ENCODE peak calls at places on chromosomes 13 and 19, in seven cellular contexts. One of them, this sample, is unnamed.
A peak's percentile ranks its signal among the peaks of the same experiment; 100 is the strongest.

GRCh38 chr13:66171821-66172220 is 1058.3 kb downstream of the PCDH9 start:
- DNase-seq in OCI-LY7: no peak
- DNase-seq in BE2C: no peak
- DNase-seq in thoracic aorta: no peak
- DNase-seq in GM10248: no peak
- DNase-seq in left ventricle myocardium inferior: no peak
- DNase-seq in cardiac muscle cell: no peak
- DNase-seq in this sample: no peak

GRCh38 chr13:31119966-31120733 is 41.6 kb downstream of the HSPH1 start:
- DNase-seq in OCI-LY7: no peak
- DNase-seq in BE2C: no peak
- DNase-seq in thoracic aorta: no peak
- DNase-seq in GM10248: no peak
- DNase-seq in left ventricle myocardium inferior: no peak
- DNase-seq in cardiac muscle cell: no peak
- DNase-seq in this sample: no peak

GRCh38 chr19:4018775-4019504 is 11.4 kb downstream of the PIAS4 start:
- DNase-seq in OCI-LY7: no peak
- DNase-seq in BE2C: no peak
- DNase-seq in thoracic aorta: no peak
- DNase-seq in GM10248: no peak
- DNase-seq in left ventricle myocardium inferior: no peak
- DNase-seq in cardiac muscle cell: no peak
- DNase-seq in this sample: no peak

GRCh38 chr19:33510728-33511255 is 10.8 kb downstream of the PEPD start:
- DNase-seq in OCI-LY7: no peak
- DNase-seq in BE2C: no peak
- DNase-seq in thoracic aorta: no peak
- DNase-seq in GM10248: no peak
- DNase-seq in left ventricle myocardium inferior: no peak
- DNase-seq in cardiac muscle cell: no peak
- DNase-seq in this sample: no peak

GRCh38 chr19:16946951-16947940 is 58.4 kb downstream of the F2RL3 start:
- DNase-seq in OCI-LY7: no peak
- DNase-seq in BE2C: no peak
- DNase-seq in thoracic aorta: no peak
- DNase-seq in GM10248: peak; percentile 9
- DNase-seq in left ventricle myocardium inferior: no peak
- DNase-seq in cardiac muscle cell: no peak
- DNase-seq in this sample: no peak

GRCh38 chr19:54457773-54458647 is 5.6 kb downstream of the LENG9 start:
- DNase-seq in OCI-LY7: no peak
- DNase-seq in BE2C: no peak
- DNase-seq in thoracic aorta: no peak
- DNase-seq in GM10248: no peak
- DNase-seq in left ventricle myocardium inferior: no peak
- DNase-seq in cardiac muscle cell: no peak
- DNase-seq in this sample: no peak

GRCh38 chr19:11581740-11582139 is 4.3 kb upstream of the ACP5 start:
- DNase-seq in OCI-LY7: peak; percentile 92
- DNase-seq in BE2C: no peak
- DNase-seq in thoracic aorta: no peak
- DNase-seq in GM10248: peak; percentile 75
- DNase-seq in left ventricle myocardium inferior: no peak
- DNase-seq in cardiac muscle cell: no peak
- DNase-seq in this sample: no peak

GRCh38 chr19:5908773-5909442 is 4.2 kb downstream of the VMAC start:
- DNase-seq in OCI-LY7: no peak
- DNase-seq in BE2C: no peak
- DNase-seq in thoracic aorta: no peak
- DNase-seq in GM10248: no peak
- DNase-seq in left ventricle myocardium inferior: no peak
- DNase-seq in cardiac muscle cell: no peak
- DNase-seq in this sample: no peak

DNA sequence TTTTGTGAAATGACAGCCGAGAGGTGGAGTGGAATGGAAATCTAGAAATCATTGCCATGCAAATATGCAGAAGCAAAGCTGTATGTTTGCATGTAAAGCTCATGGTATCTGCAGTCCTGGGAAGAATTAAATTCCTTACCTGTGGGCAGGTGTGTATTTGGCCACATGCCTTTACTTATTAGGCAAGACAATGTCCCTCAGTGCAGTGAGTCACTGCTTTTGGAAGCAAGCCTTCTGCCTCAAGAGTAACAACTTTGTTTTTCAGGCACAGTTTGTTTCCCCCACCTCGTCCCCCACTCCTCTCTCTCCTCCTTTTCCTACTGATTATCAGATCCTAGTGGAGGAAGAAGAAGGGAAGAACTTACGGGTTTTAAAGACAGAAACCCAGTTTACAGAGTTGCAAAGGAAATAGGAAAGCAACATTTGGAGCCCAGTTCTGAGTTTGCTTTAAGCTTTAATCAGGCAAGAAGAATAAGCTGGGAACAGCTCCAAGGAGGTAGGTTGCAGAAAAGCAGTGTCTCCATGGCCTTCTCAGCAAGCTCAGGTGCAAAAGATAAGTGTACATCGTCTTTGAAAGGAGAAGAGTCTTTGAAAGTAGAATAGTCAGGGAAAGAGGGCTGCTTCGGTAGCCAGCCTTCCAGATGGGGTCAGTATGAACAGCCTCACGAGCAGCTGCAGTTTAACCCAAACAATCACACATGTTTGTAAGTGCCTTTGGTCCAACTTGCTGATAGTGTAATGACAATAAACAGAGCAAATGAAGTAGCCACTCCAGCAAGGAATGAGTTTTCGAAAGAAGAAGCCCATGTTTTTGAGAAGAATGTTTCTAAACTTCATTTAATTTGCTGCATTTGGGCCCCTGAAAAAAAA is 190.1 kb downstream of the KLF5 start:
- DNase-seq in OCI-LY7: no peak
- DNase-seq in BE2C: no peak
- DNase-seq in thoracic aorta: no peak
- DNase-seq in GM10248: no peak
- DNase-seq in left ventricle myocardium inferior: no peak
- DNase-seq in cardiac muscle cell: peak; percentile 29
- DNase-seq in this sample: no peak
- TF ChIP-seq CTCF in OCI-LY7: no peak
- TF ChIP-seq CTCF in BE2C: no peak
- TF ChIP-seq CTCF in thoracic aorta: no peak
- TF ChIP-seq CTCF in GM10248: no peak
- TF ChIP-seq CTCF in left ventricle myocardium inferior: no peak
- TF ChIP-seq CTCF in cardiac muscle cell: no peak
- TF ChIP-seq CTCF in this sample: no peak

DNA sequence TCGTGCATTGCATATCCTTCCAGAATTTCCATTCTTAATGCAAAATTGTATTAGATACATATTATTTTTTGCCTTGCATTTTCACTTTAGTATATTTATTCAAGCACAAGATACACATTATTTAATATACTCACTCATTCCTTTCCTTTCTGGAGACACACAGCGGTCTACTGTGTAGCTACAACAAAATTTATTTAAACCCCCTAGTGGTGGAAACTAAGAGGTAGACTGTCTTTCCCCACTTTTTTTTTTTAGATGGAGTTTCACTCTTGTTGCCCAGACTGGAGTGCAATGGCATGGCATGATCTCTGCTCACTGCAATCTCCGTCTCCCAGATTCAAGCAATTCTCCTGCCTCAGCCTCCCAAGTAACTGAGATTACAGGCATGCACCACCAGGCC is 2040.3 kb upstream of the PCDH20 start:
- DNase-seq in OCI-LY7: no peak
- DNase-seq in BE2C: no peak
- DNase-seq in thoracic aorta: no peak
- DNase-seq in GM10248: no peak
- DNase-seq in left ventricle myocardium inferior: no peak
- DNase-seq in cardiac muscle cell: no peak
- DNase-seq in this sample: no peak
- TF ChIP-seq CTCF in OCI-LY7: peak; percentile 45
- TF ChIP-seq CTCF in BE2C: peak; percentile 45
- TF ChIP-seq CTCF in thoracic aorta: no peak
- TF ChIP-seq CTCF in GM10248: no peak
- TF ChIP-seq CTCF in left ventricle myocardium inferior: no peak
- TF ChIP-seq CTCF in cardiac muscle cell: no peak
- TF ChIP-seq CTCF in this sample: peak; percentile 68

GRCh38 chr13:46901721-46902120 is 4.9 kb upstream of the HTR2A start:
- DNase-seq in OCI-LY7: no peak
- DNase-seq in BE2C: no peak
- DNase-seq in thoracic aorta: no peak
- DNase-seq in GM10248: no peak
- DNase-seq in left ventricle myocardium inferior: no peak
- DNase-seq in cardiac muscle cell: no peak
- DNase-seq in this sample: no peak

GRCh38 chr13:46908511-46908910 is 11.7 kb upstream of the HTR2A start:
- DNase-seq in OCI-LY7: no peak
- DNase-seq in BE2C: no peak
- DNase-seq in thoracic aorta: no peak
- DNase-seq in GM10248: no peak
- DNase-seq in left ventricle myocardium inferior: no peak
- DNase-seq in cardiac muscle cell: no peak
- DNase-seq in this sample: no peak

GRCh38 chr13:46903748-46904147 is 6.9 kb upstream of the HTR2A start:
- DNase-seq in OCI-LY7: no peak
- DNase-seq in BE2C: peak; percentile 21
- DNase-seq in thoracic aorta: no peak
- DNase-seq in GM10248: no peak
- DNase-seq in left ventricle myocardium inferior: no peak
- DNase-seq in cardiac muscle cell: no peak
- DNase-seq in this sample: no peak

GRCh38 chr13:46906440-46906839 is 9.6 kb upstream of the HTR2A start:
- DNase-seq in OCI-LY7: no peak
- DNase-seq in BE2C: no peak
- DNase-seq in thoracic aorta: no peak
- DNase-seq in GM10248: no peak
- DNase-seq in left ventricle myocardium inferior: no peak
- DNase-seq in cardiac muscle cell: no peak
- DNase-seq in this sample: no peak

DNA sequence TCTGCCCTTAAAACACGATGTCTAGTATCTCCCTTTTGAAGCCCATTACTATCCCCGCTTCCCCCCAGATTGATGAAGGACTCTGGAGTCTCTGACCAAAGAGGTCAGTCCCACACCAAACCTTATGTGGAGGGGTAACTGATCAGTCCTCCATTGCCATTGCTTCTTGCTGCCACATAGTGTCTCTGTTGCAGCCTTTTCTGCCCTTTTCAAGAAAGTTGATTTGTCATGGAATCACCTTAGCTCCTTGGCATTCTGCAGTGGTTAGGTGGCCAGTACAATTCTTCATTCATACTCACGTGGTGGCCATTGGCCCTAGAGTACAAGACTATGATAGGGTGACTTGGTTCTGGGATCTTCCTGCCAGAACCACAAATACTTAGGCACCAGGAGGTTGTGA is 8.4 kb upstream of the HTR2A start:
- DNase-seq in OCI-LY7: peak; percentile 7
- DNase-seq in BE2C: no peak
- DNase-seq in thoracic aorta: no peak
- DNase-seq in GM10248: no peak
- DNase-seq in left ventricle myocardium inferior: no peak
- DNase-seq in cardiac muscle cell: no peak
- DNase-seq in this sample: no peak
- TF ChIP-seq CTCF in OCI-LY7: peak; percentile 67
- TF ChIP-seq CTCF in BE2C: peak; percentile 38
- TF ChIP-seq CTCF in thoracic aorta: no peak
- TF ChIP-seq CTCF in GM10248: peak; percentile 55
- TF ChIP-seq CTCF in left ventricle myocardium inferior: no peak
- TF ChIP-seq CTCF in cardiac muscle cell: no peak
- TF ChIP-seq CTCF in this sample: no peak

GRCh38 chr13:27775943-27776342 is 16.3 kb upstream of the GSX1 start:
- DNase-seq in OCI-LY7: no peak
- DNase-seq in BE2C: no peak
- DNase-seq in thoracic aorta: no peak
- DNase-seq in GM10248: no peak
- DNase-seq in left ventricle myocardium inferior: no peak
- DNase-seq in cardiac muscle cell: no peak
- DNase-seq in this sample: no peak

GRCh38 chr13:27774651-27775050 is 17.6 kb upstream of the GSX1 start:
- DNase-seq in OCI-LY7: peak; percentile 45
- DNase-seq in BE2C: no peak
- DNase-seq in thoracic aorta: no peak
- DNase-seq in GM10248: no peak
- DNase-seq in left ventricle myocardium inferior: no peak
- DNase-seq in cardiac muscle cell: no peak
- DNase-seq in this sample: no peak

GRCh38 chr13:27772651-27773425 is 19.4 kb upstream of the GSX1 start:
- DNase-seq in OCI-LY7: no peak
- DNase-seq in BE2C: no peak
- DNase-seq in thoracic aorta: no peak
- DNase-seq in GM10248: no peak
- DNase-seq in left ventricle myocardium inferior: no peak
- DNase-seq in cardiac muscle cell: no peak
- DNase-seq in this sample: no peak

GRCh38 chr13:27774169-27774568 is 18.1 kb upstream of the GSX1 start:
- DNase-seq in OCI-LY7: peak; percentile 55
- DNase-seq in BE2C: no peak
- DNase-seq in thoracic aorta: no peak
- DNase-seq in GM10248: no peak
- DNase-seq in left ventricle myocardium inferior: no peak
- DNase-seq in cardiac muscle cell: no peak
- DNase-seq in this sample: no peak

GRCh38 chr13:27770809-27771208 is 21.5 kb upstream of the GSX1 start:
- DNase-seq in OCI-LY7: peak; percentile 57
- DNase-seq in BE2C: no peak
- DNase-seq in thoracic aorta: no peak
- DNase-seq in GM10248: peak; percentile 57
- DNase-seq in left ventricle myocardium inferior: no peak
- DNase-seq in cardiac muscle cell: no peak
- DNase-seq in this sample: peak; percentile 44
- TF ChIP-seq CTCF in OCI-LY7: peak; percentile 80
- TF ChIP-seq CTCF in BE2C: peak; percentile 65
- TF ChIP-seq CTCF in thoracic aorta: no peak
- TF ChIP-seq CTCF in GM10248: peak; percentile 42
- TF ChIP-seq CTCF in left ventricle myocardium inferior: peak; percentile 36
- TF ChIP-seq CTCF in cardiac muscle cell: peak; percentile 50
- TF ChIP-seq CTCF in this sample: no peak

This sample was measured in endothelial cell.